ENCODE peak calls at places on chromosomes 11 and 22, in four cellular contexts. H, L, W and Z are unnamed samples.

GRCh38 chr11:67606150-67606476 is 623 bp upstream of the NDUFV1 start:
- DNase-seq in H (peak), L (no peak), W (no peak), Z (peak)

GRCh38 chr11:11968511-11969280 is 39.7 kb downstream of the DKK3 start:
- DNase-seq in H (no peak), L (peak), W (no peak), Z (peak)

GRCh38 chr11:125348704-125349635 is 147.1 kb downstream of the FEZ1 start:
- DNase-seq in H (peak), L (peak), W (peak), Z (peak)

GRCh38 chr11:48088682-48089050 is 108.3 kb downstream of the PTPRJ start:
- DNase-seq in H (no peak), L (no peak), W (no peak), Z (no peak)

GRCh38 chr11:4455439-4455838 is 6.3 kb downstream of the OR52K2 start:
- DNase-seq in H (no peak), L (peak), W (no peak), Z (no peak)

GRCh38 chr11:47552086-47552580 is 799 bp downstream of the CELF1 start:
- DNase-seq in H (peak), L (peak), W (no peak), Z (peak)

GRCh38 chr11:129315781-129316579 is 59.7 kb upstream of the BARX2 start:
- DNase-seq in H (peak), L (no peak), W (no peak), Z (no peak)

GRCh38 chr11:132177106-132177505 is 806.7 kb downstream of the NTM start:
- DNase-seq in H (peak), L (no peak), W (no peak), Z (no peak)

GRCh38 chr11:107898270-107898669 is 30.0 kb upstream of the RAB39A start:
- DNase-seq in H (peak), L (no peak), W (no peak), Z (peak)

GRCh38 chr22:38215156-38216038 is 13.6 kb downstream of the MAFF start:
- DNase-seq in H (no peak), L (no peak), W (no peak), Z (no peak)